ENCODE peak calls at places on chromosomes 5 and 9, in six cellular contexts. One of them, this sample, is unnamed.

GRCh38 chr9:108142504-108143201 is 653.1 kb upstream of the KLF4 start:
- DNase-seq in testis: peak; percentile 88
- DNase-seq in left lung: no peak
- DNase-seq in brain microvascular endothelial cell: peak; percentile 51
- DNase-seq in neural progenitor cell: peak; percentile 91
- DNase-seq in uterus: peak; percentile 76
- DNase-seq in this sample: peak; percentile 55

GRCh38 chr9:33867747-33868429 is 50.9 kb downstream of the UBE2R2 start:
- DNase-seq in testis: peak; percentile 79
- DNase-seq in left lung: no peak
- DNase-seq in brain microvascular endothelial cell: no peak
- DNase-seq in neural progenitor cell: no peak
- DNase-seq in uterus: peak; percentile 65
- DNase-seq in this sample: no peak

GRCh38 chr9:135602789-135603481 is 36.4 kb downstream of the GLT6D1 start:
- DNase-seq in testis: peak; percentile 59
- DNase-seq in left lung: peak; percentile 69
- DNase-seq in brain microvascular endothelial cell: peak; percentile 25
- DNase-seq in neural progenitor cell: peak; percentile 34
- DNase-seq in uterus: no peak
- DNase-seq in this sample: peak; percentile 32

GRCh38 chr5:124328201-124328600 is 418.2 kb downstream of the ZNF608 start:
- DNase-seq in testis: no peak
- DNase-seq in left lung: no peak
- DNase-seq in brain microvascular endothelial cell: no peak
- DNase-seq in neural progenitor cell: no peak
- DNase-seq in uterus: no peak
- DNase-seq in this sample: no peak

GRCh38 chr5:134132372-134133212 is 18.1 kb downstream of the TCF7 start:
- DNase-seq in testis: no peak
- DNase-seq in left lung: no peak
- DNase-seq in brain microvascular endothelial cell: no peak
- DNase-seq in neural progenitor cell: no peak
- DNase-seq in uterus: no peak
- DNase-seq in this sample: no peak

GRCh38 chr5:143183989-143184388 is 219.5 kb downstream of the NR3C1 start:
- DNase-seq in testis: no peak
- DNase-seq in left lung: no peak
- DNase-seq in brain microvascular endothelial cell: no peak
- DNase-seq in neural progenitor cell: no peak
- DNase-seq in uterus: no peak
- DNase-seq in this sample: no peak

GRCh38 chr5:172150514-172151425 is 37.3 kb downstream of the STK10 start:
- DNase-seq in testis: peak; percentile 46
- DNase-seq in left lung: peak; percentile 91
- DNase-seq in brain microvascular endothelial cell: no peak
- DNase-seq in neural progenitor cell: no peak
- DNase-seq in uterus: no peak
- DNase-seq in this sample: no peak

GRCh38 chr5:137516251-137516797 is 17.2 kb upstream of the SPOCK1 start:
- DNase-seq in testis: no peak
- DNase-seq in left lung: no peak
- DNase-seq in brain microvascular endothelial cell: no peak
- DNase-seq in neural progenitor cell: no peak
- DNase-seq in uterus: no peak
- DNase-seq in this sample: no peak

GRCh38 chr5:102218159-102218558 is 77.9 kb downstream of the SLCO4C1 start:
- DNase-seq in testis: no peak
- DNase-seq in left lung: no peak
- DNase-seq in brain microvascular endothelial cell: no peak
- DNase-seq in neural progenitor cell: no peak
- DNase-seq in uterus: no peak
- DNase-seq in this sample: no peak

GRCh38 chr5:154893381-154893780 is 35.0 kb downstream of the CNOT8 start:
- DNase-seq in testis: no peak
- DNase-seq in left lung: no peak
- DNase-seq in brain microvascular endothelial cell: no peak
- DNase-seq in neural progenitor cell: no peak
- DNase-seq in uterus: no peak
- DNase-seq in this sample: no peak
- H3K27me3 ChIP-seq in testis: no peaks in the 10 kb centered on the region
- H3K27me3 ChIP-seq in left lung: no peaks in the 10 kb centered on the region
- H3K27me3 ChIP-seq in brain microvascular endothelial cell: no peaks in the 10 kb centered on the region
- H3K27me3 ChIP-seq in neural progenitor cell: no peaks in the 10 kb centered on the region
- H3K27me3 ChIP-seq in uterus: no peaks in the 10 kb centered on the region
- H3K27me3 ChIP-seq in this sample: no peaks in the 10 kb centered on the region

GRCh38 chr9:124258765-124259272 is 1.1 kb downstream of the NEK6 start:
- DNase-seq in testis: no peak
- DNase-seq in left lung: peak; percentile 82
- DNase-seq in brain microvascular endothelial cell: no peak
- DNase-seq in neural progenitor cell: peak; percentile 61
- DNase-seq in uterus: no peak
- DNase-seq in this sample: no peak

GRCh38 chr9:124256517-124257069 is 1.2 kb upstream of the NEK6 start:
- DNase-seq in testis: no peak
- DNase-seq in left lung: peak; percentile 60
- DNase-seq in brain microvascular endothelial cell: peak; percentile 87
- DNase-seq in neural progenitor cell: peak; percentile 52
- DNase-seq in uterus: no peak
- DNase-seq in this sample: no peak

GRCh38 chr9:124255222-124255621 is 2.5 kb upstream of the NEK6 start:
- DNase-seq in testis: no peak
- DNase-seq in left lung: no peak
- DNase-seq in brain microvascular endothelial cell: no peak
- DNase-seq in neural progenitor cell: no peak
- DNase-seq in uterus: no peak
- DNase-seq in this sample: no peak

GRCh38 chr9:124257865-124258764 is at the start of gene NEK6:
- DNase-seq in testis: no peak
- DNase-seq in left lung: peak; percentile 92
- DNase-seq in brain microvascular endothelial cell: no peak
- DNase-seq in neural progenitor cell: peak; percentile 63
- DNase-seq in uterus: peak; percentile 50
- DNase-seq in this sample: peak; percentile 70

DNA sequence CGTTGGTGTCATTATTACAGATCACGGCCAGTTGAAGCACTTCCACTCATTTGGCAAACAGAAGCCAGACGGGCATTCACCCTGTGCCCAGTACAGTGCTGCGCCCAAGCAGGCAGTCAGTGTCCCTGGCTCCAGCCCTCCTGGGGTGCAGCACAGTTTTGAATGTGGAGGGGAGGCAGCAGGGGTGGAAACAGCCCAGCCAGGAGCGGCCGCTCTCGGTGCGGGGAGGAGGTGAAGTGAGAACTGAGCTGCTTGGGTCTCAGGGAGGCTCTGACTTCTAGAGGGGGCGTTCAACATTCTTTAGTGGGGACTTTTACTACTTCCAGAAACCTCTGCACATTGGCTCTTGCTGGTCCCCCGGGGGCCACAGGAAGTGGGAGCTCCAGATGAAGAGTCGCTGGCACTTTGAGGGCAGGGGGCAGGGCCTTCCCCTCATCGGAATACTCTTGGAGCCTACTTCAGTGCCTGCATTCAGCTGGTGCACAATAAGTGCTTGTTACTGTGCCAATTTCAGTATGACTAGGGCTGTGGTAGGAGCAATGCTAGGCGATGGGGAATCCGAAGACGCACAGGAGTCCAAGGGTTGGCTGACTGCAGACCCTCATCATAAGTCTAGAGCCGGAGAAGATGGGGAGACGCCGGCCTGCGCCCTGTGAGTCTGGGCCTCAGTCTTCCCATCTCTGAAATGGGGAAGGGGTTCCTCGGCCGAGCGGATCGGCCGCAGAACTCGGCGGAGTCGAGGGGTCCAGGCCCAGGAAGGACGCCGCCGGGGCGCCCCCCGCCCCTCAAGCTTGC is 482 bp upstream of the NEK6 start:
- DNase-seq in testis: no peak
- DNase-seq in left lung: peak; percentile 68
- DNase-seq in brain microvascular endothelial cell: no peak
- DNase-seq in neural progenitor cell: peak; percentile 33
- DNase-seq in uterus: no peak
- DNase-seq in this sample: no peak
- H3K4me3 ChIP-seq in testis: peak overlapping the region; percentile 41
- H3K4me3 ChIP-seq in left lung: peak overlapping the region; percentile 27
- H3K4me3 ChIP-seq in brain microvascular endothelial cell: peak overlapping the region; percentile 92
- H3K4me3 ChIP-seq in neural progenitor cell: peak overlapping the region; percentile 34
- H3K4me3 ChIP-seq in uterus: no peak overlapping the region
- H3K4me3 ChIP-seq in this sample: peak overlapping the region; percentile 48

DNA sequence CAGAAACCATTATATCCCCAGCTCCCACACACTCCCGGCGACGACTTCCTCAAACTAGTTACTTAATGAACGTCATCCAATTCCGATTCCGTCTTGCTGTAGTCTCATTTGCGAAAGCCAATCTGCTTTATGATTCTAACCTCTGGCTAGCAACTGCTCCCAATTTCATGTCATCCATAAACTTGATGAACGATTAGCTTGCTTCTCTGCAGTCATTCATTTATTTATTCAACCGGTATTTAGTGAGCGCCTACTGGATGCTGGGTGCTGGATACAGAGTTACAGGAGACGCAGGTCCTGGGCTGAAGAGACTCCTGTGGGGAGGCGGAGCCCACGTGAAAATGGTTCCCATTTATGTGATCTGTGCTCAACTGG is 46.2 kb downstream of the TSPAN17 start:
- DNase-seq in testis: peak; percentile 47
- DNase-seq in left lung: no peak
- DNase-seq in brain microvascular endothelial cell: no peak
- DNase-seq in neural progenitor cell: no peak
- DNase-seq in uterus: no peak
- DNase-seq in this sample: no peak
- H3K27me3 ChIP-seq in testis: no peaks in the 10 kb centered on the region
- H3K27me3 ChIP-seq in left lung: peaks cover 92% of the 10 kb centered on the region
- H3K27me3 ChIP-seq in brain microvascular endothelial cell: peaks cover 56% of the 10 kb centered on the region
- H3K27me3 ChIP-seq in neural progenitor cell: no peaks in the 10 kb centered on the region
- H3K27me3 ChIP-seq in uterus: no peaks in the 10 kb centered on the region
- H3K27me3 ChIP-seq in this sample: no peaks in the 10 kb centered on the region

GRCh38 chr9:132077881-132078280 is 1.8 kb downstream of the MED27 start:
- DNase-seq in testis: no peak
- DNase-seq in left lung: no peak
- DNase-seq in brain microvascular endothelial cell: no peak
- DNase-seq in neural progenitor cell: no peak
- DNase-seq in uterus: no peak
- DNase-seq in this sample: no peak
- H3K4me3 ChIP-seq in testis: no peak overlapping the region
- H3K4me3 ChIP-seq in left lung: no peak overlapping the region
- H3K4me3 ChIP-seq in brain microvascular endothelial cell: peak overlapping the region; percentile 81
- H3K4me3 ChIP-seq in neural progenitor cell: peak overlapping the region; percentile 88
- H3K4me3 ChIP-seq in uterus: no peak overlapping the region
- H3K4me3 ChIP-seq in this sample: peak overlapping the region; percentile 88

GRCh38 chr9:137147091-137147792 is 8.3 kb downstream of the GRIN1 start:
- DNase-seq in testis: no peak
- DNase-seq in left lung: peak; percentile 58
- DNase-seq in brain microvascular endothelial cell: no peak
- DNase-seq in neural progenitor cell: no peak
- DNase-seq in uterus: no peak
- DNase-seq in this sample: no peak
- H3K27me3 ChIP-seq in testis: no peaks in the 10 kb centered on the region
- H3K27me3 ChIP-seq in left lung: peaks cover 60% of the 10 kb centered on the region
- H3K27me3 ChIP-seq in brain microvascular endothelial cell: no peaks in the 10 kb centered on the region
- H3K27me3 ChIP-seq in neural progenitor cell: peaks cover 89% of the 10 kb centered on the region
- H3K27me3 ChIP-seq in uterus: no peaks in the 10 kb centered on the region
- H3K27me3 ChIP-seq in this sample: no peaks in the 10 kb centered on the region

GRCh38 chr9:127976943-127977871 is 3.6 kb downstream of the EEIG1 start:
- DNase-seq in testis: no peak
- DNase-seq in left lung: no peak
- DNase-seq in brain microvascular endothelial cell: no peak
- DNase-seq in neural progenitor cell: no peak
- DNase-seq in uterus: no peak
- DNase-seq in this sample: no peak
- H3K4me3 ChIP-seq in testis: peak overlapping the region; percentile 89
- H3K4me3 ChIP-seq in left lung: peak overlapping the region; percentile 67
- H3K4me3 ChIP-seq in brain microvascular endothelial cell: no peak overlapping the region
- H3K4me3 ChIP-seq in neural progenitor cell: peak overlapping the region; percentile 83
- H3K4me3 ChIP-seq in uterus: peak overlapping the region; percentile 75
- H3K4me3 ChIP-seq in this sample: peak overlapping the region; percentile 89

GRCh38 chr5:93600409-93601052 is 17.5 kb downstream of the NR2F1 start:
- DNase-seq in testis: no peak
- DNase-seq in left lung: no peak
- DNase-seq in brain microvascular endothelial cell: no peak
- DNase-seq in neural progenitor cell: peak; percentile 27
- DNase-seq in uterus: no peak
- DNase-seq in this sample: no peak

GRCh38 chr5:93599427-93600146 is 16.6 kb downstream of the NR2F1 start:
- DNase-seq in testis: no peak
- DNase-seq in left lung: no peak
- DNase-seq in brain microvascular endothelial cell: no peak
- DNase-seq in neural progenitor cell: peak; percentile 81
- DNase-seq in uterus: no peak
- DNase-seq in this sample: peak; percentile 40

GRCh38 chr5:93598141-93598996 is 15.3 kb downstream of the NR2F1 start:
- DNase-seq in testis: no peak
- DNase-seq in left lung: peak; percentile 57
- DNase-seq in brain microvascular endothelial cell: no peak
- DNase-seq in neural progenitor cell: peak; percentile 32
- DNase-seq in uterus: no peak
- DNase-seq in this sample: no peak

GRCh38 chr5:93601053-93601429 is 18.0 kb downstream of the NR2F1 start:
- DNase-seq in testis: no peak
- DNase-seq in left lung: no peak
- DNase-seq in brain microvascular endothelial cell: no peak
- DNase-seq in neural progenitor cell: peak; percentile 2
- DNase-seq in uterus: no peak
- DNase-seq in this sample: no peak

GRCh38 chr5:93598997-93599371 is 16.0 kb downstream of the NR2F1 start:
- DNase-seq in testis: no peak
- DNase-seq in left lung: no peak
- DNase-seq in brain microvascular endothelial cell: no peak
- DNase-seq in neural progenitor cell: peak; percentile 21
- DNase-seq in uterus: no peak
- DNase-seq in this sample: no peak
- H3K27me3 ChIP-seq in testis: no peaks in the 10 kb centered on the region
- H3K27me3 ChIP-seq in left lung: peaks cover 100% of the 10 kb centered on the region
- H3K27me3 ChIP-seq in brain microvascular endothelial cell: no peaks in the 10 kb centered on the region
- H3K27me3 ChIP-seq in neural progenitor cell: peaks cover 100% of the 10 kb centered on the region
- H3K27me3 ChIP-seq in uterus: no peaks in the 10 kb centered on the region
- H3K27me3 ChIP-seq in this sample: no peaks in the 10 kb centered on the region

DNA sequence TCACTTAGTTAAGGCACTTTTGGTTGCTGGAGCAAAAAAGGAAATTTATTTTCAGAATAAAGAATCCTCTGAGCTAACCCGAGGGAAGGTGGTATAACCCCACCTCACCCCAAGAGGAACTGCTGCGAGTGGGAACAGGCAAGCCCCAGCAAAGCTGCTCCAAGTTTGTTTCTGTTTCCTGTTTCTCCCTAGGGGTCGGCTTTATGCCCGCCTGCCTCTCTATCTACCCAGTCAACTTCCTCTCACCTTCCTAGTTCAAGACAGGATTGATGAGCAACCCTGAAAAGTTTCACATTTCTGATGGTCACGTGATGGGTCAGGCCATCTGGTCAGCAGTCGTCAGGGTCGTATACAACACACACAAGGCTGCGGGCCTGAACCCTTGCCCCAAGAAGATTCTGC is 31.1 kb downstream of the TRIO start:
- DNase-seq in testis: no peak
- DNase-seq in left lung: no peak
- DNase-seq in brain microvascular endothelial cell: no peak
- DNase-seq in neural progenitor cell: no peak
- DNase-seq in uterus: no peak
- DNase-seq in this sample: no peak
- H3K4me3 ChIP-seq in testis: no peak overlapping the region
- H3K4me3 ChIP-seq in left lung: no peak overlapping the region
- H3K4me3 ChIP-seq in brain microvascular endothelial cell: no peak overlapping the region
- H3K4me3 ChIP-seq in neural progenitor cell: no peak overlapping the region
- H3K4me3 ChIP-seq in uterus: no peak overlapping the region
- H3K4me3 ChIP-seq in this sample: peak overlapping the region; percentile 9

GRCh38 chr9:98806394-98807069 is 938 bp upstream of the GALNT12 start:
- DNase-seq in testis: no peak
- DNase-seq in left lung: no peak
- DNase-seq in brain microvascular endothelial cell: no peak
- DNase-seq in neural progenitor cell: no peak
- DNase-seq in uterus: no peak
- DNase-seq in this sample: no peak
- H3K27me3 ChIP-seq in testis: no peaks in the 10 kb centered on the region
- H3K27me3 ChIP-seq in left lung: peaks cover 70% of the 10 kb centered on the region
- H3K27me3 ChIP-seq in brain microvascular endothelial cell: no peaks in the 10 kb centered on the region
- H3K27me3 ChIP-seq in neural progenitor cell: peaks cover 3% of the 10 kb centered on the region
- H3K27me3 ChIP-seq in uterus: no peaks in the 10 kb centered on the region
- H3K27me3 ChIP-seq in this sample: no peaks in the 10 kb centered on the region